ENCODE peak calls at places on chromosomes 1 and 21, in four cellular contexts. R is kidney, F is esophagus squamous epithelium, A is lung. B is an unnamed sample.

GRCh38 chr1:154741747-154742495 is 128.2 kb downstream of the KCNN3 start:
- DNase-seq in A (no peak), R (peak; percentile 69), F (no peak), B (peak; percentile 49)

GRCh38 chr1:223014142-223014873 is 128.7 kb downstream of the TLR5 start:
- DNase-seq in F (no peak), A (no peak), R (peak; percentile 15), B (no peak)

GRCh38 chr1:53763911-53764310 is 24.9 kb upstream of the GLIS1 start:
- DNase-seq in R (no peak), F (no peak), A (no peak), B (no peak)

GRCh38 chr21:28944296-28944695 is 48.4 kb downstream of the LTN1 start:
- DNase-seq in A (no peak), R (no peak), F (no peak), B (peak; percentile 8)

GRCh38 chr1:33137800-33138199 is 44.0 kb downstream of the TRIM62 start:
- DNase-seq in R (peak; percentile 80), A (no peak), F (no peak), B (no peak)

GRCh38 chr1:52403566-52404115 is 582 bp downstream of the ORC1 start:
- DNase-seq in A (peak; percentile 29), F (no peak), R (no peak), B (peak; percentile 72)

GRCh38 chr1:53944469-53945182 is 873 bp downstream of the IFT25 start:
- DNase-seq in R (no peak), F (no peak), A (no peak), B (no peak)

GRCh38 chr1:37544530-37544929 is 9.6 kb downstream of the SNIP1 start:
- DNase-seq in F (no peak), A (no peak), R (no peak), B (no peak)

GRCh38 chr1:15953294-15953771 is 22.6 kb downstream of the ZBTB17 start:
- DNase-seq in F (no peak), R (peak; percentile 73), A (no peak), B (peak; percentile 60)

GRCh38 chr21:36785615-36786014 is 86.7 kb downstream of the SIM2 start:
- DNase-seq in A (no peak), F (no peak), R (no peak), B (no peak)

GRCh38 chr21:36784942-36785341 is 86.0 kb downstream of the SIM2 start:
- DNase-seq in R (no peak), A (no peak), F (no peak), B (no peak)

GRCh38 chr21:36790616-36791015 is 91.7 kb downstream of the SIM2 start:
- DNase-seq in R (no peak), F (no peak), A (no peak), B (no peak)

GRCh38 chr21:36791150-36791549 is 92.2 kb downstream of the SIM2 start:
- DNase-seq in F (no peak), R (no peak), A (no peak), B (no peak)

GRCh38 chr21:36788116-36788515 is 89.2 kb downstream of the SIM2 start:
- DNase-seq in A (no peak), F (no peak), R (peak; percentile 89), B (no peak)
- H3K4me3 ChIP-seq in A (no peak overlapping the region), F (peak overlapping the region; percentile 30), R (no peak overlapping the region), B (no peak overlapping the region)

GRCh38 chr21:39086547-39086946 is 96.7 kb downstream of the PSMG1 start:
- DNase-seq in F (no peak), A (no peak), R (no peak), B (no peak)

GRCh38 chr21:39088831-39089380 is 94.3 kb downstream of the PSMG1 start:
- DNase-seq in R (no peak), A (no peak), F (no peak), B (peak; percentile 69)

GRCh38 chr21:39085843-39086415 is 97.3 kb downstream of the PSMG1 start:
- DNase-seq in F (no peak), R (no peak), A (no peak), B (no peak)

GRCh38 chr21:39087976-39088370 is 95.3 kb downstream of the PSMG1 start:
- DNase-seq in A (no peak), F (no peak), R (no peak), B (no peak)

DNA sequence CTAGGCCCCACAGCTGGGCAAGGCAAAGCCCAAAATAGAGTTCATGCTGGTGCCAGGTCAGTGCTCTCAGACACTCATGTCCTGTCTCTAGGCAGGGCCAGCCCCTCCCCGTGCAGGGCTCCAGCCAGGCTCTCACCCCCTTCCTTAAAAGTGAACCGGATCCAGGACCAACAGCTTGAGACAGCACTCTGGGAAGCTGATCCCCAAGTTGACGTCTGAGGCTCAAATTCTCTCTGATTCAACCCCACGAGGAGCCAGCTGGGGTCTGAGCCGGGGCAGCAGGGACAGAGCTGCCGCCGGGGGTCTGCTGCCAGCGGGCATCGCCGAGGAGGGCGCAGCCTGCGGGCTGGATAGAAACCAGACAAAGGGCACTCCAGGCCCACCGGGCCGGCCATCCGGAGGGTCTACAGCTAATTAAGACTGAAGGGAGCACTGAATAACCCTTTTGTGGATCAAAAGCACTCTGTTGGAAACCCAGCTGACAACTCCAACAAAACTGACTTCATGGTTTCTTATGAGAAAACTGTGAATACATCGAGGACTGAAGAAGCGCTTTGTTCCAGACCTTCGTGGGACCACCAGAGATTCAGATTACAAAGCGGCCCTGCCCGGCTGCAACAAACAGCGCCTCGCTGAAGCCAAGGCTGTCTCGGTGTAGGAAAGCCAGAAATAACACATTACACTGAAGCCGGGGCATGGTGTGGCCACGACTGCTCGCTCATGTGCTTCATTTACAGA is 95.8 kb downstream of the PSMG1 start:
- DNase-seq in F (no peak), A (no peak), R (no peak), B (peak; percentile 24)
- H3K27ac ChIP-seq in F (no peak overlapping the region), A (peak overlapping the region; percentile 92), R (no peak overlapping the region), B (no peak overlapping the region)

GRCh38 chr1:4561213-4561612 is 93.2 kb upstream of the AJAP1 start:
- DNase-seq in F (no peak), A (no peak), R (no peak), B (no peak)
- H3K4me1 ChIP-seq in F (no peaks in the 10 kb centered on the region), A (no peaks in the 10 kb centered on the region), R (peaks cover 2% of the 10 kb centered on the region), B (no peaks in the 10 kb centered on the region)

GRCh38 chr1:11641776-11642305 is 12.4 kb downstream of the FBXO2 start:
- DNase-seq in F (no peak), A (no peak), R (no peak), B (no peak)

GRCh38 chr1:11638121-11638520 is 16.1 kb downstream of the FBXO2 start:
- DNase-seq in A (no peak), R (no peak), F (no peak), B (no peak)

GRCh38 chr1:11639372-11639771 is 14.9 kb downstream of the FBXO2 start:
- DNase-seq in F (no peak), A (no peak), R (no peak), B (no peak)

GRCh38 chr1:11640101-11640500 is 14.1 kb downstream of the FBXO2 start:
- DNase-seq in F (no peak), A (no peak), R (no peak), B (no peak)

DNA sequence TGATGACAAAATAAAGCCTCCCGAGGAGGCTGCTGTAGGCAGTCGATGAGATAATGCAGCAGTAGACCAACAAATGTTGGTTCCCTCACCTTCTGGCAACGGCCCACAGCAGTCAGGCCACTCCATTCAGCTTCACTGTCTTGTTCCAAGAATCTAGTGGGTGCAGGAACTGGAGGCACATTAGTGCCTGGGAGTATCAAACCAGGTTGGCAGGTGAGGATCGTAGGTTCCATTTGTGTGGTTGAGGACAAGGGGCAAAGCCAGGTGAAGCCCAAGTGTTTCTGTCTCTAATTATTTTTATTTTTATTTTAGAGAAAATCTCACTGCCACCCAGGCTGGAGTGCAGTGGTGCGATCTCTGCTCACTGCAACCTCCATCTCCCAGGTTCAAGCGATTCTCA is 13.3 kb downstream of the FBXO2 start:
- DNase-seq in F (no peak), R (no peak), A (no peak), B (no peak)
- H3K4me3 ChIP-seq in F (no peak overlapping the region), R (no peak overlapping the region), A (no peak overlapping the region), B (no peak overlapping the region)

GRCh38 chr1:182633031-182633430 is 28.8 kb upstream of the RGS16 start:
- DNase-seq in F (no peak), R (no peak), A (no peak), B (no peak)

GRCh38 chr1:182631058-182631677 is 27.0 kb upstream of the RGS16 start:
- DNase-seq in R (no peak), F (no peak), A (no peak), B (no peak)

GRCh38 chr1:182630586-182630985 is 26.4 kb upstream of the RGS16 start:
- DNase-seq in F (no peak), R (no peak), A (no peak), B (no peak)

GRCh38 chr1:182633657-182634281 is 29.6 kb upstream of the RGS16 start:
- DNase-seq in R (no peak), F (no peak), A (no peak), B (no peak)

GRCh38 chr1:182631954-182632353 is 27.8 kb upstream of the RGS16 start:
- DNase-seq in A (no peak), F (no peak), R (no peak), B (no peak)
- H3K27ac ChIP-seq in A (no peak overlapping the region), F (no peak overlapping the region), R (no peak overlapping the region), B (no peak overlapping the region)

DNA sequence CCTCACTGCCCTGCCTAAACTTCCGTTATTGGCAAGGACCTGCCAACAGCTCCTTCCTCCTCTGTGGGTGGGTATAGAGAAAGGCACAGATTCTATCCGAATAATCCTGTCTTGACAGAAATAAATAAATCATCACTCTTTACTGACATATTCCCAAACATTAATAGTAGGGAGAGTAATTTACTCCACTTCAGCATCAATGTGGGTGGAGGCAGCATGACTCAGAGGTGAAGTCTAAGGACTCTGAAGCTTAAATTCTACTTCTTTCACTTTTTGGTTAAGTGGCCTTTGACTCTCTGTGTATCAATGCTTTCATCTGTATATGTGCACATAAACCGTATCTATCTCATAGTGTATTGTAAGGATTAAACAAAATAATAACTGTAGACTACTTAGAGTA is 2.9 kb downstream of the CD84 start:
- DNase-seq in A (no peak), R (no peak), F (no peak), B (no peak)
- H3K4me1 ChIP-seq in A (no peaks in the 10 kb centered on the region), R (no peaks in the 10 kb centered on the region), F (no peaks in the 10 kb centered on the region), B (no peaks in the 10 kb centered on the region)

DNA sequence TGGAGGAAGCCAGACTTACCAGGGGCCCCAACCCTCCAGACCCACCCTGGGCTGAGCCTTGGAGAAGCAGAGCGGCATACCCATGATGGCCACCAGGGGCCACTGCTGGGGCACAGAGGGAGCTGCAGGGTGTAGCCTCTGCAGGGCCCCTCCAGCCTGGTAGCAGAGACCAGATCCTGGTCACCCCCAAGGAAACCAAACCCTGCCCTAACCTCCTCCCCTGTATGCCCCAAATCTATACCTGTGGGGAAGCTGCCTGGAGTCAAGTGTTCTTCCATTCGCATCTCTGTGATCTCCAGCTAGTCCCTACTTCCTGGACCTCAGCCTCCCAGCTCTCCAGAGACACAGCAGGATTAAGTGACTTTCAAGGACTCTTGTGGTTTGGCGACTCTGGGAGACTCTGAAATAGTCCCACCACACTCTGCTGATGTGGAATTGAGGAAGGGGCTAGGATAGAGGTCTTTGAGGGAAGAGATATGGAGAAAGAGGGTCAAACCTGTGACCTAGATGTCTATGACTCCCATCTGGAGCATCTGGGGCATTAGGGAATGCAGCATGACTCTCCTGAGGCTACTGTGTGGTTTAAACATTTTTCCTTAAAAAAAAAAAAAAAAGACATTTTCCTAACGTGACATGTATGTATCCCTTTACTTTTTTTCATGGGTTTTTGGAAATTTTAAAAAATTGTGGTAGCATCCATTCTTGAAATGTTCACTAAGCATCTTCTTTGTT is 119.2 kb upstream of the IPO9 start:
- DNase-seq in R (peak; percentile 85), A (peak; percentile 69), F (no peak), B (peak; percentile 69)
- H3K4me3 ChIP-seq in R (no peak overlapping the region), A (no peak overlapping the region), F (no peak overlapping the region), B (no peak overlapping the region)